ENCODE peak calls at places on chromosomes 7 and 10, in four cellular contexts. I, U, G and Y are unnamed samples.

GRCh38 chr10:23910296-23910695 is 298.6 kb upstream of the KIAA1217 start:
- DNase-seq in I (no peak), U (no peak), G (no peak), Y (no peak)

GRCh38 chr7:22350466-22351328 is 6.3 kb downstream of the RAPGEF5 start:
- DNase-seq in I (no peak), U (no peak), G (no peak), Y (no peak)

GRCh38 chr10:62778125-62778524 is 26.4 kb upstream of the ADO start:
- DNase-seq in I (no peak), U (no peak), G (no peak), Y (no peak)

GRCh38 chr10:111077715-111078504 is 1.1 kb downstream of the ADRA2A start:
- DNase-seq in I (peak), U (no peak), G (no peak), Y (no peak)

GRCh38 chr10:95663496-95663895 is 7.0 kb upstream of the ALDH18A1 start:
- DNase-seq in I (no peak), U (no peak), G (no peak), Y (no peak)

GRCh38 chr7:29865526-29865925 is 59.2 kb downstream of the WIPF3 start:
- DNase-seq in I (no peak), U (no peak), G (no peak), Y (no peak)

GRCh38 chr10:42888504-42889095 is 106.0 kb downstream of the BMS1 start:
- DNase-seq in I (no peak), U (no peak), G (no peak), Y (no peak)

GRCh38 chr10:11869211-11869610 is 46.1 kb downstream of the PROSER2 start:
- DNase-seq in I (no peak), U (no peak), G (no peak), Y (no peak)

GRCh38 chr7:54678763-54679396 is 80.1 kb downstream of the SEC61G start:
- DNase-seq in I (no peak), U (no peak), G (no peak), Y (no peak)

GRCh38 chr7:158595068-158595467 is 7.4 kb upstream of the PTPRN2 start:
- DNase-seq in I (no peak), U (no peak), G (no peak), Y (no peak)

GRCh38 chr7:31782411-31782991 is 95.5 kb downstream of the PPP1R17 start:
- DNase-seq in I (peak), U (no peak), G (peak), Y (peak)

GRCh38 chr7:140238778-140239652 is 62.2 kb upstream of the KDM7A start:
- DNase-seq in I (peak), U (no peak), G (peak), Y (peak)

GRCh38 chr10:13637303-13637856 is 50.6 kb downstream of the PRPF18 start:
- DNase-seq in I (peak), U (no peak), G (no peak), Y (no peak)

GRCh38 chr7:152859781-152860191 is 100.2 kb downstream of the ACTR3B start:
- DNase-seq in I (no peak), U (no peak), G (no peak), Y (no peak)

GRCh38 chr10:116195583-116195982 is 77.4 kb downstream of the GFRA1 start:
- DNase-seq in I (no peak), U (no peak), G (no peak), Y (no peak)

GRCh38 chr7:96952974-96953391 is 52.4 kb upstream of the DLX6 start:
- DNase-seq in I (no peak), U (no peak), G (no peak), Y (no peak)

GRCh38 chr10:80509403-80510161 is 28.1 kb upstream of the SH2D4B start:
- DNase-seq in I (no peak), U (no peak), G (no peak), Y (no peak)

GRCh38 chr10:24969732-24970330 is 17.4 kb upstream of the PRTFDC1 start:
- DNase-seq in I (no peak), U (no peak), G (no peak), Y (no peak)

GRCh38 chr7:41810258-41810576 is 107.3 kb upstream of the INHBA start:
- DNase-seq in I (no peak), U (no peak), G (no peak), Y (no peak)

GRCh38 chr7:149459201-149459539 is 1.7 kb downstream of the ZNF777 start:
- DNase-seq in I (no peak), U (no peak), G (no peak), Y (no peak)

GRCh38 chr10:43230101-43230908 is 36.6 kb downstream of the RASGEF1A start:
- DNase-seq in I (no peak), U (no peak), G (no peak), Y (no peak)